ENCODE peak calls at places on chromosomes 7 and 10, in nine cellular contexts. One of them, this sample, is unnamed.
A peak's percentile ranks its signal among the peaks of the same experiment; 100 is the strongest.

GRCh38 chr7:12002428-12002827 is 170.4 kb upstream of the THSD7A start:
- DNase-seq in breast epithelium: no peak
- DNase-seq in Panc1: no peak
- DNase-seq in NCI-H774: no peak
- DNase-seq in stimulated activated CD4-positive, alpha-beta T cell treated with anti-CD3 and anti-CD28 coated beads, Interleukin-1b, Interleukin-23, amount 100 ng/mL, for 1 hour: no peak
- DNase-seq in mesothelial cell of epicardium: no peak
- DNase-seq in neural crest cell: no peak
- DNase-seq in progenitor cell of endocrine pancreas: no peak
- DNase-seq in ELR: no peak
- DNase-seq in this sample: no peak

GRCh38 chr10:15123749-15124184 is 26.6 kb downstream of the RPP38 start:
- DNase-seq in breast epithelium: no peak
- DNase-seq in Panc1: no peak
- DNase-seq in NCI-H774: no peak
- DNase-seq in stimulated activated CD4-positive, alpha-beta T cell treated with anti-CD3 and anti-CD28 coated beads, Interleukin-1b, Interleukin-23, amount 100 ng/mL, for 1 hour: no peak
- DNase-seq in mesothelial cell of epicardium: no peak
- DNase-seq in neural crest cell: no peak
- DNase-seq in progenitor cell of endocrine pancreas: no peak
- DNase-seq in ELR: peak; percentile 77
- DNase-seq in this sample: no peak

GRCh38 chr10:101972761-101973160 is 83.2 kb downstream of the ARMH3 start:
- DNase-seq in breast epithelium: no peak
- DNase-seq in Panc1: no peak
- DNase-seq in NCI-H774: no peak
- DNase-seq in stimulated activated CD4-positive, alpha-beta T cell treated with anti-CD3 and anti-CD28 coated beads, Interleukin-1b, Interleukin-23, amount 100 ng/mL, for 1 hour: no peak
- DNase-seq in mesothelial cell of epicardium: no peak
- DNase-seq in neural crest cell: no peak
- DNase-seq in progenitor cell of endocrine pancreas: no peak
- DNase-seq in ELR: no peak
- DNase-seq in this sample: no peak

GRCh38 chr7:50208335-50208982 is 96.1 kb upstream of the IKZF1 start:
- DNase-seq in breast epithelium: no peak
- DNase-seq in Panc1: no peak
- DNase-seq in NCI-H774: no peak
- DNase-seq in stimulated activated CD4-positive, alpha-beta T cell treated with anti-CD3 and anti-CD28 coated beads, Interleukin-1b, Interleukin-23, amount 100 ng/mL, for 1 hour: no peak
- DNase-seq in mesothelial cell of epicardium: no peak
- DNase-seq in neural crest cell: no peak
- DNase-seq in progenitor cell of endocrine pancreas: no peak
- DNase-seq in ELR: no peak
- DNase-seq in this sample: no peak

GRCh38 chr7:27699751-27700150 is 37.1 kb upstream of the HIBADH start:
- DNase-seq in breast epithelium: no peak
- DNase-seq in Panc1: no peak
- DNase-seq in NCI-H774: no peak
- DNase-seq in stimulated activated CD4-positive, alpha-beta T cell treated with anti-CD3 and anti-CD28 coated beads, Interleukin-1b, Interleukin-23, amount 100 ng/mL, for 1 hour: no peak
- DNase-seq in mesothelial cell of epicardium: no peak
- DNase-seq in neural crest cell: no peak
- DNase-seq in progenitor cell of endocrine pancreas: no peak
- DNase-seq in ELR: no peak
- DNase-seq in this sample: no peak

GRCh38 chr10:122286872-122287271 is 15.8 kb downstream of the BTBD16 start:
- DNase-seq in breast epithelium: no peak
- DNase-seq in Panc1: no peak
- DNase-seq in NCI-H774: no peak
- DNase-seq in stimulated activated CD4-positive, alpha-beta T cell treated with anti-CD3 and anti-CD28 coated beads, Interleukin-1b, Interleukin-23, amount 100 ng/mL, for 1 hour: no peak
- DNase-seq in mesothelial cell of epicardium: no peak
- DNase-seq in neural crest cell: no peak
- DNase-seq in progenitor cell of endocrine pancreas: no peak
- DNase-seq in ELR: peak; percentile 86
- DNase-seq in this sample: no peak

GRCh38 chr7:157542669-157543021 is 205.8 kb downstream of the DNAJB6 start:
- DNase-seq in breast epithelium: no peak
- DNase-seq in Panc1: no peak
- DNase-seq in NCI-H774: no peak
- DNase-seq in stimulated activated CD4-positive, alpha-beta T cell treated with anti-CD3 and anti-CD28 coated beads, Interleukin-1b, Interleukin-23, amount 100 ng/mL, for 1 hour: no peak
- DNase-seq in mesothelial cell of epicardium: no peak
- DNase-seq in neural crest cell: no peak
- DNase-seq in progenitor cell of endocrine pancreas: no peak
- DNase-seq in ELR: no peak
- DNase-seq in this sample: no peak

GRCh38 chr7:99139031-99139430 is 4.9 kb downstream of the SMURF1 start:
- DNase-seq in breast epithelium: no peak
- DNase-seq in Panc1: no peak
- DNase-seq in NCI-H774: no peak
- DNase-seq in stimulated activated CD4-positive, alpha-beta T cell treated with anti-CD3 and anti-CD28 coated beads, Interleukin-1b, Interleukin-23, amount 100 ng/mL, for 1 hour: no peak
- DNase-seq in mesothelial cell of epicardium: no peak
- DNase-seq in neural crest cell: no peak
- DNase-seq in progenitor cell of endocrine pancreas: no peak
- DNase-seq in ELR: no peak
- DNase-seq in this sample: no peak

GRCh38 chr7:80040335-80040734 is 94.3 kb upstream of the GNAI1 start:
- DNase-seq in breast epithelium: no peak
- DNase-seq in Panc1: no peak
- DNase-seq in NCI-H774: no peak
- DNase-seq in stimulated activated CD4-positive, alpha-beta T cell treated with anti-CD3 and anti-CD28 coated beads, Interleukin-1b, Interleukin-23, amount 100 ng/mL, for 1 hour: no peak
- DNase-seq in mesothelial cell of epicardium: no peak
- DNase-seq in neural crest cell: no peak
- DNase-seq in progenitor cell of endocrine pancreas: no peak
- DNase-seq in ELR: no peak
- DNase-seq in this sample: no peak

GRCh38 chr7:157851501-157852067 is 514.8 kb downstream of the DNAJB6 start:
- DNase-seq in breast epithelium: no peak
- DNase-seq in Panc1: no peak
- DNase-seq in NCI-H774: peak; percentile 41
- DNase-seq in stimulated activated CD4-positive, alpha-beta T cell treated with anti-CD3 and anti-CD28 coated beads, Interleukin-1b, Interleukin-23, amount 100 ng/mL, for 1 hour: peak; percentile 32
- DNase-seq in mesothelial cell of epicardium: no peak
- DNase-seq in neural crest cell: peak; percentile 65
- DNase-seq in progenitor cell of endocrine pancreas: peak; percentile 42
- DNase-seq in ELR: no peak
- DNase-seq in this sample: no peak